ENCODE peak calls at places on chromosome 4, in eight cellular contexts. One of them, this sample, is unnamed.

GRCh38 chr4:169054879-169055278 is 44.8 kb upstream of the CBR4 start:
- DNase-seq in Calu3: no peak
- DNase-seq in HS-27A: no peak
- DNase-seq in hepatic stellate cell: no peak
- DNase-seq in activated naive CD8-positive, alpha-beta T cell treated with anti-CD3 and anti-CD28 coated beads for 36 hours: no peak
- DNase-seq in brain microvascular endothelial cell: no peak
- DNase-seq in stimulated activated CD4-positive, alpha-beta T cell treated with anti-CD3 and anti-CD28 coated beads, TNF-alpha, amount 100 ng/mL, for 48 hours: no peak
- DNase-seq in CD8-positive, alpha-beta memory T cell: no peak
- DNase-seq in this sample: no peak

GRCh38 chr4:74623041-74623440 is 171.3 kb downstream of the BTC start:
- DNase-seq in CD8-positive, alpha-beta memory T cell: no peak
- DNase-seq in HS-27A: no peak
- DNase-seq in activated naive CD8-positive, alpha-beta T cell treated with anti-CD3 and anti-CD28 coated beads for 36 hours: no peak
- DNase-seq in Calu3: peak; percentile 54
- DNase-seq in brain microvascular endothelial cell: peak; percentile 64
- DNase-seq in hepatic stellate cell: no peak
- DNase-seq in stimulated activated CD4-positive, alpha-beta T cell treated with anti-CD3 and anti-CD28 coated beads, TNF-alpha, amount 100 ng/mL, for 48 hours: no peak
- DNase-seq in this sample: no peak

GRCh38 chr4:142840516-142841123 is 5.5 kb downstream of the INPP4B start:
- DNase-seq in HS-27A: no peak
- DNase-seq in activated naive CD8-positive, alpha-beta T cell treated with anti-CD3 and anti-CD28 coated beads for 36 hours: no peak
- DNase-seq in CD8-positive, alpha-beta memory T cell: no peak
- DNase-seq in brain microvascular endothelial cell: peak; percentile 43
- DNase-seq in stimulated activated CD4-positive, alpha-beta T cell treated with anti-CD3 and anti-CD28 coated beads, TNF-alpha, amount 100 ng/mL, for 48 hours: no peak
- DNase-seq in Calu3: no peak
- DNase-seq in hepatic stellate cell: no peak
- DNase-seq in this sample: no peak

GRCh38 chr4:70183168-70183939 is 12.2 kb upstream of the ODAM start:
- DNase-seq in activated naive CD8-positive, alpha-beta T cell treated with anti-CD3 and anti-CD28 coated beads for 36 hours: peak; percentile 3
- DNase-seq in brain microvascular endothelial cell: peak; percentile 67
- DNase-seq in HS-27A: no peak
- DNase-seq in stimulated activated CD4-positive, alpha-beta T cell treated with anti-CD3 and anti-CD28 coated beads, TNF-alpha, amount 100 ng/mL, for 48 hours: peak; percentile 1
- DNase-seq in hepatic stellate cell: peak; percentile 1
- DNase-seq in CD8-positive, alpha-beta memory T cell: no peak
- DNase-seq in Calu3: peak; percentile 60
- DNase-seq in this sample: no peak

GRCh38 chr4:146029147-146029546 is 90.5 kb upstream of the ZNF827 start:
- DNase-seq in Calu3: no peak
- DNase-seq in brain microvascular endothelial cell: no peak
- DNase-seq in hepatic stellate cell: no peak
- DNase-seq in CD8-positive, alpha-beta memory T cell: no peak
- DNase-seq in stimulated activated CD4-positive, alpha-beta T cell treated with anti-CD3 and anti-CD28 coated beads, TNF-alpha, amount 100 ng/mL, for 48 hours: no peak
- DNase-seq in HS-27A: no peak
- DNase-seq in activated naive CD8-positive, alpha-beta T cell treated with anti-CD3 and anti-CD28 coated beads for 36 hours: no peak
- DNase-seq in this sample: no peak

GRCh38 chr4:113499696-113500095 is 261.8 kb downstream of the CAMK2D start:
- DNase-seq in Calu3: no peak
- DNase-seq in stimulated activated CD4-positive, alpha-beta T cell treated with anti-CD3 and anti-CD28 coated beads, TNF-alpha, amount 100 ng/mL, for 48 hours: no peak
- DNase-seq in hepatic stellate cell: peak; percentile 26
- DNase-seq in CD8-positive, alpha-beta memory T cell: no peak
- DNase-seq in activated naive CD8-positive, alpha-beta T cell treated with anti-CD3 and anti-CD28 coated beads for 36 hours: no peak
- DNase-seq in HS-27A: no peak
- DNase-seq in brain microvascular endothelial cell: peak; percentile 65
- DNase-seq in this sample: no peak

GRCh38 chr4:74545488-74545887 is 100.6 kb downstream of the AREG start:
- DNase-seq in HS-27A: no peak
- DNase-seq in Calu3: peak; percentile 38
- DNase-seq in CD8-positive, alpha-beta memory T cell: no peak
- DNase-seq in stimulated activated CD4-positive, alpha-beta T cell treated with anti-CD3 and anti-CD28 coated beads, TNF-alpha, amount 100 ng/mL, for 48 hours: no peak
- DNase-seq in activated naive CD8-positive, alpha-beta T cell treated with anti-CD3 and anti-CD28 coated beads for 36 hours: no peak
- DNase-seq in hepatic stellate cell: no peak
- DNase-seq in brain microvascular endothelial cell: no peak
- DNase-seq in this sample: no peak

GRCh38 chr4:76703676-76704075 is 194.3 kb downstream of the SOWAHB start:
- DNase-seq in CD8-positive, alpha-beta memory T cell: no peak
- DNase-seq in brain microvascular endothelial cell: no peak
- DNase-seq in hepatic stellate cell: no peak
- DNase-seq in stimulated activated CD4-positive, alpha-beta T cell treated with anti-CD3 and anti-CD28 coated beads, TNF-alpha, amount 100 ng/mL, for 48 hours: no peak
- DNase-seq in HS-27A: no peak
- DNase-seq in Calu3: no peak
- DNase-seq in activated naive CD8-positive, alpha-beta T cell treated with anti-CD3 and anti-CD28 coated beads for 36 hours: no peak
- DNase-seq in this sample: no peak

GRCh38 chr4:9811796-9812195 is 30.4 kb downstream of the DRD5 start:
- DNase-seq in HS-27A: no peak
- DNase-seq in CD8-positive, alpha-beta memory T cell: no peak
- DNase-seq in Calu3: no peak
- DNase-seq in hepatic stellate cell: no peak
- DNase-seq in brain microvascular endothelial cell: no peak
- DNase-seq in stimulated activated CD4-positive, alpha-beta T cell treated with anti-CD3 and anti-CD28 coated beads, TNF-alpha, amount 100 ng/mL, for 48 hours: no peak
- DNase-seq in activated naive CD8-positive, alpha-beta T cell treated with anti-CD3 and anti-CD28 coated beads for 36 hours: no peak
- DNase-seq in this sample: no peak

GRCh38 chr4:101103381-101104142 is 243.8 kb downstream of the PPP3CA start:
- DNase-seq in stimulated activated CD4-positive, alpha-beta T cell treated with anti-CD3 and anti-CD28 coated beads, TNF-alpha, amount 100 ng/mL, for 48 hours: no peak
- DNase-seq in Calu3: no peak
- DNase-seq in hepatic stellate cell: no peak
- DNase-seq in brain microvascular endothelial cell: no peak
- DNase-seq in CD8-positive, alpha-beta memory T cell: no peak
- DNase-seq in activated naive CD8-positive, alpha-beta T cell treated with anti-CD3 and anti-CD28 coated beads for 36 hours: no peak
- DNase-seq in HS-27A: no peak
- DNase-seq in this sample: no peak

GRCh38 chr4:1329408-1330371 is 17.3 kb upstream of the UVSSA start:
- DNase-seq in stimulated activated CD4-positive, alpha-beta T cell treated with anti-CD3 and anti-CD28 coated beads, TNF-alpha, amount 100 ng/mL, for 48 hours: no peak
- DNase-seq in HS-27A: no peak
- DNase-seq in activated naive CD8-positive, alpha-beta T cell treated with anti-CD3 and anti-CD28 coated beads for 36 hours: no peak
- DNase-seq in brain microvascular endothelial cell: no peak
- DNase-seq in Calu3: peak; percentile 78
- DNase-seq in CD8-positive, alpha-beta memory T cell: peak; percentile 67
- DNase-seq in hepatic stellate cell: no peak
- DNase-seq in this sample: no peak

GRCh38 chr4:14196141-14196540 is 568.6 kb upstream of the BOD1L1 start:
- DNase-seq in CD8-positive, alpha-beta memory T cell: no peak
- DNase-seq in Calu3: peak; percentile 59
- DNase-seq in brain microvascular endothelial cell: peak; percentile 63
- DNase-seq in activated naive CD8-positive, alpha-beta T cell treated with anti-CD3 and anti-CD28 coated beads for 36 hours: no peak
- DNase-seq in HS-27A: peak; percentile 24
- DNase-seq in hepatic stellate cell: peak; percentile 9
- DNase-seq in stimulated activated CD4-positive, alpha-beta T cell treated with anti-CD3 and anti-CD28 coated beads, TNF-alpha, amount 100 ng/mL, for 48 hours: no peak
- DNase-seq in this sample: no peak

GRCh38 chr4:37767546-37767945 is 58.9 kb upstream of the PGM2 start:
- DNase-seq in CD8-positive, alpha-beta memory T cell: no peak
- DNase-seq in hepatic stellate cell: no peak
- DNase-seq in Calu3: peak; percentile 59
- DNase-seq in HS-27A: peak; percentile 20
- DNase-seq in brain microvascular endothelial cell: peak; percentile 50
- DNase-seq in stimulated activated CD4-positive, alpha-beta T cell treated with anti-CD3 and anti-CD28 coated beads, TNF-alpha, amount 100 ng/mL, for 48 hours: no peak
- DNase-seq in activated naive CD8-positive, alpha-beta T cell treated with anti-CD3 and anti-CD28 coated beads for 36 hours: no peak
- DNase-seq in this sample: no peak

GRCh38 chr4:87982446-87982845 is 6.9 kb downstream of the SPP1 start:
- DNase-seq in stimulated activated CD4-positive, alpha-beta T cell treated with anti-CD3 and anti-CD28 coated beads, TNF-alpha, amount 100 ng/mL, for 48 hours: no peak
- DNase-seq in activated naive CD8-positive, alpha-beta T cell treated with anti-CD3 and anti-CD28 coated beads for 36 hours: no peak
- DNase-seq in CD8-positive, alpha-beta memory T cell: no peak
- DNase-seq in brain microvascular endothelial cell: peak; percentile 38
- DNase-seq in Calu3: no peak
- DNase-seq in HS-27A: no peak
- DNase-seq in hepatic stellate cell: no peak
- DNase-seq in this sample: no peak

GRCh38 chr4:159175165-159175988 is 72.5 kb downstream of the RAPGEF2 start:
- DNase-seq in hepatic stellate cell: peak; percentile 37
- DNase-seq in brain microvascular endothelial cell: peak; percentile 87
- DNase-seq in stimulated activated CD4-positive, alpha-beta T cell treated with anti-CD3 and anti-CD28 coated beads, TNF-alpha, amount 100 ng/mL, for 48 hours: peak; percentile 12
- DNase-seq in CD8-positive, alpha-beta memory T cell: peak; percentile 62
- DNase-seq in activated naive CD8-positive, alpha-beta T cell treated with anti-CD3 and anti-CD28 coated beads for 36 hours: peak; percentile 42
- DNase-seq in Calu3: peak; percentile 64
- DNase-seq in HS-27A: peak; percentile 83
- DNase-seq in this sample: no peak

This sample was measured in coronary artery.